ENCODE peak calls at places on chromosomes 16 and 17, in four cellular contexts. P is K562, B is H1, D is GM12878. A is an unnamed sample.

GRCh38 chr16:59645194-59645593 is 911.1 kb upstream of the GOT2 start:
- DNase-seq in P (no peak), B (no peak), D (no peak), A (no peak)

GRCh38 chr17:72683506-72684404 is 408.7 kb downstream of the SLC39A11 start:
- DNase-seq in P (no peak), B (no peak), D (no peak), A (no peak)

GRCh38 chr16:68234188-68235104 is 1.5 kb downstream of the ESRP2 start:
- DNase-seq in P (no peak), B (peak; percentile 80), D (no peak), A (no peak)

GRCh38 chr16:77943770-77944169 is 78.6 kb upstream of the CLEC3A start:
- DNase-seq in P (no peak), B (no peak), D (no peak), A (no peak)

GRCh38 chr16:84595052-84595481 is 22.8 kb downstream of the COTL1 start:
- DNase-seq in P (no peak), B (no peak), D (no peak), A (no peak)

GRCh38 chr16:19555938-19556778 is 655 bp downstream of the VPS35L start:
- DNase-seq in P (peak; percentile 85), B (peak; percentile 87), D (peak; percentile 13), A (peak; percentile 39)

GRCh38 chr17:7634384-7634783 is 4.4 kb downstream of the SHBG start:
- DNase-seq in P (peak; percentile 78), B (peak; percentile 87), D (no peak), A (peak; percentile 89)

GRCh38 chr17:17516315-17516930 is 20.2 kb upstream of the RASD1 start:
- DNase-seq in P (no peak), B (no peak), D (no peak), A (no peak)

GRCh38 chr17:32253117-32253611 is 12.5 kb upstream of the RHBDL3 start:
- DNase-seq in P (peak; percentile 88), B (peak; percentile 92), D (no peak), A (peak; percentile 82)

GRCh38 chr16:75065149-75065807 is 51.3 kb downstream of the LDHD start:
- DNase-seq in P (peak; percentile 83), B (no peak), D (no peak), A (no peak)

GRCh38 chr16:81810361-81810760 is 31.3 kb downstream of the PLCG2 start:
- DNase-seq in P (no peak), B (no peak), D (peak; percentile 71), A (no peak)

GRCh38 chr16:48099455-48099854 is 56.3 kb downstream of the ABCC12 start:
- DNase-seq in P (peak; percentile 32), B (no peak), D (no peak), A (no peak)

GRCh38 chr17:64146418-64147109 is 16.6 kb upstream of the ERN1 start:
- DNase-seq in P (peak; percentile 67), B (peak; percentile 52), D (no peak), A (peak; percentile 73)

GRCh38 chr17:76239538-76240274 is 587 bp downstream of the RNF157 start:
- DNase-seq in P (peak; percentile 48), B (peak; percentile 73), D (no peak), A (peak; percentile 77)

GRCh38 chr16:67183-67791 is 5.1 kb downstream of the RHBDF1 start:
- DNase-seq in P (no peak), B (no peak), D (no peak), A (no peak)

GRCh38 chr17:50269477-50270429 is 4.5 kb upstream of the TMEM92 start:
- DNase-seq in P (peak; percentile 77), B (peak; percentile 86), D (peak; percentile 19), A (peak; percentile 87)

GRCh38 chr16:66878067-66878466 is 2.2 kb upstream of the PDP2 start:
- DNase-seq in P (no peak), B (no peak), D (no peak), A (no peak)

GRCh38 chr16:53913920-53914319 is 210.0 kb downstream of the FTO start:
- DNase-seq in P (no peak), B (no peak), D (no peak), A (no peak)

GRCh38 chr16:20854963-20855362 is 45.2 kb downstream of the DCUN1D3 start:
- DNase-seq in P (no peak), B (no peak), D (no peak), A (no peak)

GRCh38 chr17:36877774-36878173 is 59.5 kb upstream of the LHX1 start:
- DNase-seq in P (no peak), B (no peak), D (no peak), A (no peak)

GRCh38 chr16:82650804-82651203 is 24.0 kb downstream of the CDH13 start:
- DNase-seq in P (no peak), B (no peak), D (no peak), A (no peak)

GRCh38 chr17:15655162-15655561 is 28.9 kb downstream of the TRIM16 start:
- DNase-seq in P (no peak), B (no peak), D (no peak), A (no peak)

GRCh38 chr17:59753522-59754467 is 46.3 kb downstream of the VMP1 start:
- DNase-seq in P (peak; percentile 88), B (no peak), D (peak; percentile 73), A (peak; percentile 78)

GRCh38 chr17:48051706-48052486 is 3.7 kb downstream of the NFE2L1 start:
- DNase-seq in P (peak; percentile 83), B (no peak), D (no peak), A (no peak)
- TF ChIP-seq NRF1 in P (no peak), B (no peak), D (no peak), A (no peak)

GRCh38 chr17:56896968-56897359 is 16.9 kb downstream of the TRIM25 start:
- DNase-seq in P (no peak), B (no peak), D (no peak), A (no peak)
- TF ChIP-seq NRF1 in P (no peak), B (no peak), D (no peak), A (no peak)

DNA sequence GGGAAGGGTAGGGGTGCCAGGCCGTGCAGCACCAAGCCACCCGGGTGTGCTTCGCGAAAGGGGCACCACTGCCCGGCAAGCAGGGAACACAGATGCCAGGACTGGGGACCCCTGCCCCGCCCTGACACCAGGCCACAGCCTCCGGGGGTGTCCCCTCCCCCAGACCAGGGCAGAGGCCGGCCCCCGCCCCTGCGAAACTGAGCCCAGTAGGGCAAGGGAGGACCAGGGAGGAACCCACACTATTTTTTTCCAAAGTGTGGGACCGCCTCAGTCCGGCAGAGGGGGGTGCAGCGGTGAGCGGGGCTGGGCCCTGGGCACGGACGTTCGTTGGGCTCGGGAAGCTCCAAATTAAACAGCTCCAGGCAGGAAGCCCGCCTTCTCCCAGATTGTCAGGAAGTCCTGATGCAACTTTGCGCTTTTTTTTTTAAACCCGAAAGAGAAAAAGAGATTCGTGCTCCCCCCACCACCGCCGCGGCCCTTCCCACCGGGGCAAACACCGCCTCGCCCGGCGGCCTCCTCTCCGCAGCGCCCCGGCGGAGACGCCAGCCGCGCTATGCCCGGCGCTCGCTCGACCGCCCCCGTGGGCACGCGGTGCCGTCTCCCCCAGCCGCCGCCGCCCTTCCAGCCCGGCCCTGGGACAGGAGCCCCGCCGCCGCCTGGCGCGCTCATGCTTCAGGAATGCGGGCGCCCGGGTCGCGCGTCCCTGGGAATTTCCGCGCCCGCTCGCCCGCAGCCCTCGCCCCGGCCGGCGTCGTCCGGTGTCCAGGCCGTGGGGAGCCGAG is 755 bp downstream of the PIEZO1 start:
- DNase-seq in P (peak; percentile 77), B (peak; percentile 83), D (no peak), A (peak; percentile 81)
- TF ChIP-seq NRF1 in P (no peak), B (no peak), D (no peak), A (no peak)

GRCh38 chr17:58336456-58337094 is 8.0 kb upstream of the TSPOAP1 start:
- DNase-seq in P (peak; percentile 54), B (no peak), D (no peak), A (peak; percentile 44)
- TF ChIP-seq NRF1 in P (no peak), B (no peak), D (no peak), A (no peak)

GRCh38 chr16:58563775-58564174 is 48.5 kb downstream of the SETD6 start:
- DNase-seq in P (no peak), B (no peak), D (no peak), A (no peak)

DNA sequence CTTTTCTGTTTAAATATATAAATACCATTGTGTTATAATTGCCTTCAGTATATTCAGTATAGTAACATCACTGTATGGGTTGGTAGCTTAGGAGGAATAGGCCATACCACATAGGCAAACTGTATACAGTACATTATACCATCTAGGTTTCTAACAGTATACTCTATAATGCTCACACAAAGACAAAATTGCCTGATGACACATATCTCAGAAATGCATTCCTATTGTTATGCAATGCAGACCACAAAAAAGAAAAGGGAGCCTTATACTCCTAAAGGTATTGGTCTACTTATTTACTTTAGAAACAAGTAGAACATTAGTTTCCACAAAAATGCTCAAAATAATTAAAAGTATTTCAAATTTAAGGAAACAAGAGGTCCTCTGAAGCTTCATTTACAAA is 47.9 kb downstream of the SETD6 start:
- DNase-seq in P (no peak), B (no peak), D (no peak), A (no peak)
- TF ChIP-seq NRF1 in P (no peak), B (no peak), D (no peak), A (no peak)

GRCh38 chr16:51723016-51723724 is 572.1 kb upstream of the SALL1 start:
- DNase-seq in P (no peak), B (no peak), D (no peak), A (no peak)
- TF ChIP-seq NRF1 in P (no peak), B (no peak), D (no peak), A (no peak)

DNA sequence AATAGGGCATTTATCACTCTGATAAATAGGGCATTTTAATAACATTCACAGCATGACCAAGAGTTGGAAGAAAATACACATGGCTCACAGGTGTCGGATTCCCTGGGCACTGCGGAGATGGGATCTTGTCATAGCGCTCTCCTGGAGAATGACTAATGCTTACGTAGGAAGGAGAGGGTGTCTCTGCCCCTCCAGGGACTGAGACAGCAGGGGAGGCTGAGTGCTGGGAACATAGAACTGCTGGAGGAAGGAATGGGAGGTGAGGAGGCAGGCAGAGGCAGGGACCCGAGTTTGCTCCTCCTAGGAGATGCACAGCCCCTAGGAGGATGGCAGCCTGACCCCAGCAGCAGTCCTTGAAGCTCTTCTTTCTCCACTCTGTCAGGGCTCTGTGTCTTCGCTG is 673.8 kb downstream of the HS3ST4 start:
- DNase-seq in P (no peak), B (no peak), D (no peak), A (no peak)
- TF ChIP-seq NRF1 in P (no peak), B (no peak), D (no peak), A (no peak)

GRCh38 chr17:61380836-61381525 is 18.7 kb upstream of the TBX2 start:
- DNase-seq in P (no peak), B (no peak), D (no peak), A (peak; percentile 77)

GRCh38 chr17:61380217-61380835 is 19.3 kb upstream of the TBX2 start:
- DNase-seq in P (no peak), B (no peak), D (no peak), A (peak; percentile 57)

GRCh38 chr17:61379457-61380216 is 20.0 kb upstream of the TBX2 start:
- DNase-seq in P (no peak), B (no peak), D (no peak), A (peak; percentile 39)

GRCh38 chr17:61382796-61383688 is 16.6 kb upstream of the TBX2 start:
- DNase-seq in P (no peak), B (no peak), D (no peak), A (peak; percentile 64)

DNA sequence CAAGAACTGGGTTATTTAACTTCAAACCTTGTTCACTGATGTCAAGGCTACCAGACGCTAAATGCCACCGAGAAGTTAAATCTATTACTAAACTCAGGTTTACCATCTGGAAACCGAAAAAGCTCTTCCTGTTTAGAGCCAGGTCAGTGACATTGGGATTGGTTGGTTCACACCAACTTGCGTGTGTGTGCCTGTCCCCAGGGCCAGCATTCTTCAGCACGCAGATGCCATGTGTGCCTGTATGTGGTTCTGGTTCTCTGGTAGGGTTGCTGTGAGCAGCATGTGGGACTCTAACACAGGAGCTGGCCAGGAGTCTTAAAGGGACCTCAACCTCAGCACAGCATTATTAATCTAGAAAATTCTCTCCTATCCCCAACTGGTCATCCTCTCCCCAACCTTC is 18.1 kb upstream of the TBX2 start:
- DNase-seq in P (no peak), B (no peak), D (no peak), A (peak; percentile 76)
- TF ChIP-seq NRF1 in P (no peak), B (no peak), D (no peak), A (no peak)